ENCODE peak calls at places on chromosomes 2 and 18, in eight cellular contexts. One of them, this sample, is unnamed.
A peak's percentile ranks its signal among the peaks of the same experiment; 100 is the strongest.

GRCh38 chr18:32899819-32900218 is 127.0 kb upstream of the KLHL14 start:
- DNase-seq in lower lobe of right lung: no peak
- DNase-seq in heart left ventricle: no peak
- DNase-seq in tibial artery: no peak
- DNase-seq in caudate nucleus: no peak
- DNase-seq in ovary: no peak
- DNase-seq in psoas muscle: no peak
- DNase-seq in A549: no peak
- DNase-seq in this sample: no peak

GRCh38 chr2:127633556-127634065 is 12.3 kb upstream of the GPR17 start:
- DNase-seq in tibial artery: no peak
- DNase-seq in ovary: no peak
- DNase-seq in caudate nucleus: no peak
- DNase-seq in psoas muscle: peak; percentile 16
- DNase-seq in heart left ventricle: no peak
- DNase-seq in A549: no peak
- DNase-seq in lower lobe of right lung: no peak
- DNase-seq in this sample: no peak

GRCh38 chr2:96207778-96208143 is 866 bp downstream of the STARD7 start:
- DNase-seq in lower lobe of right lung: no peak
- DNase-seq in tibial artery: no peak
- DNase-seq in ovary: no peak
- DNase-seq in psoas muscle: no peak
- DNase-seq in caudate nucleus: no peak
- DNase-seq in A549: no peak
- DNase-seq in heart left ventricle: no peak
- DNase-seq in this sample: no peak

GRCh38 chr18:13574761-13575160 is 151.6 kb downstream of the FAM210A start:
- DNase-seq in heart left ventricle: no peak
- DNase-seq in psoas muscle: no peak
- DNase-seq in caudate nucleus: no peak
- DNase-seq in lower lobe of right lung: no peak
- DNase-seq in ovary: no peak
- DNase-seq in tibial artery: no peak
- DNase-seq in A549: no peak
- DNase-seq in this sample: no peak

GRCh38 chr2:134468093-134468640 is 214.3 kb downstream of the MGAT5 start:
- DNase-seq in lower lobe of right lung: no peak
- DNase-seq in ovary: no peak
- DNase-seq in caudate nucleus: no peak
- DNase-seq in psoas muscle: no peak
- DNase-seq in A549: no peak
- DNase-seq in heart left ventricle: no peak
- DNase-seq in tibial artery: no peak
- DNase-seq in this sample: no peak

GRCh38 chr2:9095690-9096089 is 92.2 kb upstream of the MBOAT2 start:
- DNase-seq in A549: no peak
- DNase-seq in tibial artery: peak; percentile 84
- DNase-seq in heart left ventricle: peak; percentile 69
- DNase-seq in psoas muscle: peak; percentile 34
- DNase-seq in caudate nucleus: no peak
- DNase-seq in lower lobe of right lung: peak; percentile 72
- DNase-seq in ovary: no peak
- DNase-seq in this sample: no peak

GRCh38 chr2:71157124-71157802 is 26.8 kb downstream of the MPHOSPH10 start:
- DNase-seq in heart left ventricle: peak; percentile 63
- DNase-seq in caudate nucleus: peak; percentile 46
- DNase-seq in ovary: peak; percentile 43
- DNase-seq in lower lobe of right lung: peak; percentile 52
- DNase-seq in psoas muscle: peak; percentile 31
- DNase-seq in tibial artery: no peak
- DNase-seq in A549: peak; percentile 63
- DNase-seq in this sample: no peak

GRCh38 chr2:47724221-47724981 is 58.5 kb upstream of the MSH6 start:
- DNase-seq in A549: no peak
- DNase-seq in psoas muscle: no peak
- DNase-seq in heart left ventricle: no peak
- DNase-seq in lower lobe of right lung: no peak
- DNase-seq in caudate nucleus: no peak
- DNase-seq in ovary: no peak
- DNase-seq in tibial artery: no peak
- DNase-seq in this sample: no peak

GRCh38 chr2:171205551-171205950 is 44.9 kb upstream of the TLK1 start:
- DNase-seq in lower lobe of right lung: no peak
- DNase-seq in tibial artery: no peak
- DNase-seq in psoas muscle: no peak
- DNase-seq in A549: no peak
- DNase-seq in heart left ventricle: no peak
- DNase-seq in caudate nucleus: no peak
- DNase-seq in ovary: no peak
- DNase-seq in this sample: no peak

GRCh38 chr2:21392660-21393059 is 268.9 kb downstream of the TDRD15 start:
- DNase-seq in ovary: no peak
- DNase-seq in heart left ventricle: no peak
- DNase-seq in caudate nucleus: no peak
- DNase-seq in tibial artery: no peak
- DNase-seq in A549: no peak
- DNase-seq in lower lobe of right lung: no peak
- DNase-seq in psoas muscle: no peak
- DNase-seq in this sample: no peak

GRCh38 chr2:25772078-25772477 is 98.7 kb upstream of the DTNB start:
- DNase-seq in heart left ventricle: no peak
- DNase-seq in lower lobe of right lung: no peak
- DNase-seq in tibial artery: no peak
- DNase-seq in A549: no peak
- DNase-seq in psoas muscle: no peak
- DNase-seq in caudate nucleus: no peak
- DNase-seq in ovary: no peak
- DNase-seq in this sample: no peak

GRCh38 chr18:58416704-58417683 is 211.9 kb downstream of the ALPK2 start:
- DNase-seq in lower lobe of right lung: no peak
- DNase-seq in heart left ventricle: no peak
- DNase-seq in psoas muscle: no peak
- DNase-seq in tibial artery: peak; percentile 29
- DNase-seq in ovary: no peak
- DNase-seq in caudate nucleus: no peak
- DNase-seq in A549: no peak
- DNase-seq in this sample: no peak

GRCh38 chr2:26770986-26771586 is 7.0 kb downstream of the SLC35F6 start:
- DNase-seq in caudate nucleus: peak; percentile 20
- DNase-seq in A549: peak; percentile 37
- DNase-seq in tibial artery: peak; percentile 92
- DNase-seq in psoas muscle: peak; percentile 85
- DNase-seq in ovary: peak; percentile 86
- DNase-seq in heart left ventricle: peak; percentile 92
- DNase-seq in lower lobe of right lung: no peak
- DNase-seq in this sample: peak; percentile 75

GRCh38 chr2:190352668-190353536 is 9.5 kb downstream of the INPP1 start:
- DNase-seq in ovary: no peak
- DNase-seq in psoas muscle: no peak
- DNase-seq in caudate nucleus: peak; percentile 49
- DNase-seq in A549: no peak
- DNase-seq in tibial artery: no peak
- DNase-seq in lower lobe of right lung: no peak
- DNase-seq in heart left ventricle: no peak
- DNase-seq in this sample: no peak

GRCh38 chr2:120551540-120551939 is 184.1 kb upstream of the GLI2 start:
- DNase-seq in lower lobe of right lung: no peak
- DNase-seq in tibial artery: no peak
- DNase-seq in psoas muscle: no peak
- DNase-seq in A549: no peak
- DNase-seq in heart left ventricle: no peak
- DNase-seq in caudate nucleus: no peak
- DNase-seq in ovary: no peak
- DNase-seq in this sample: no peak

GRCh38 chr2:241141214-241141770 is 8.0 kb downstream of the PASK start:
- DNase-seq in psoas muscle: no peak
- DNase-seq in lower lobe of right lung: no peak
- DNase-seq in caudate nucleus: no peak
- DNase-seq in A549: no peak
- DNase-seq in tibial artery: peak; percentile 38
- DNase-seq in heart left ventricle: no peak
- DNase-seq in ovary: no peak
- DNase-seq in this sample: no peak

GRCh38 chr2:188475945-188476344 is 184.3 kb downstream of the GULP1 start:
- DNase-seq in lower lobe of right lung: no peak
- DNase-seq in A549: no peak
- DNase-seq in ovary: no peak
- DNase-seq in tibial artery: no peak
- DNase-seq in psoas muscle: no peak
- DNase-seq in caudate nucleus: no peak
- DNase-seq in heart left ventricle: no peak
- DNase-seq in this sample: no peak

GRCh38 chr2:198036029-198036879 is 231.9 kb downstream of the PLCL1 start:
- DNase-seq in A549: no peak
- DNase-seq in caudate nucleus: no peak
- DNase-seq in heart left ventricle: no peak
- DNase-seq in ovary: no peak
- DNase-seq in psoas muscle: no peak
- DNase-seq in tibial artery: no peak
- DNase-seq in lower lobe of right lung: no peak
- DNase-seq in this sample: no peak

GRCh38 chr2:205197468-205198129 is 484.7 kb upstream of the NRP2 start:
- DNase-seq in psoas muscle: no peak
- DNase-seq in heart left ventricle: no peak
- DNase-seq in lower lobe of right lung: no peak
- DNase-seq in caudate nucleus: no peak
- DNase-seq in ovary: no peak
- DNase-seq in tibial artery: no peak
- DNase-seq in A549: no peak
- DNase-seq in this sample: no peak

DNA sequence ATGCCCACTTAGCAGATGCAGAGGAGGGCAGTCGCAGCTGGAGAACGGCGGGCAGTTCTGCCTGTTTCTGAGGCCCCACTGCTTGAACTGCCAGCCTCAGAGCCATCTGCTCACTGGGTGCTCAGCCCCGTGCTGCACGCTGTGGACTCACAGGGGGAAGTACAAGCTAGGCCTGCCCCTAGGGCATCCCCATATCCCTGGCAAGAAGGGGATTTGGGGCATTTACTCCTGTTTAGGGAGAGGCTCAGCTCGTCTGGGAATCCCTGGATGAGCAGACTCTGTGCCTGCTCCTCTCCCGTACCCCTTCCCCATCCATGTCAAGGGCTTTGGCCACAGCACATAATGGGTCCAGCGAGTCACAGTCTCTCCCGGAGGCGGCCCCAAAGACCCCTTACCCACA is 169.8 kb upstream of the PKDCC start:
- DNase-seq in tibial artery: no peak
- DNase-seq in heart left ventricle: no peak
- DNase-seq in caudate nucleus: no peak
- DNase-seq in lower lobe of right lung: no peak
- DNase-seq in A549: no peak
- DNase-seq in ovary: no peak
- DNase-seq in psoas muscle: no peak
- DNase-seq in this sample: no peak
- H3K27ac ChIP-seq in tibial artery: no peak overlapping the region
- H3K27ac ChIP-seq in heart left ventricle: no peak overlapping the region
- H3K27ac ChIP-seq in caudate nucleus: peak overlapping the region; percentile 5
- H3K27ac ChIP-seq in lower lobe of right lung: no peak overlapping the region
- H3K27ac ChIP-seq in A549: no peak overlapping the region
- H3K27ac ChIP-seq in ovary: no peak overlapping the region
- H3K27ac ChIP-seq in psoas muscle: no peak overlapping the region
- H3K27ac ChIP-seq in this sample: no peak overlapping the region

GRCh38 chr18:59566507-59566906 is 130.7 kb downstream of the CCBE1 start:
- DNase-seq in tibial artery: no peak
- DNase-seq in A549: no peak
- DNase-seq in psoas muscle: no peak
- DNase-seq in ovary: no peak
- DNase-seq in caudate nucleus: no peak
- DNase-seq in heart left ventricle: no peak
- DNase-seq in lower lobe of right lung: no peak
- DNase-seq in this sample: no peak

GRCh38 chr18:59565957-59566356 is 131.3 kb downstream of the CCBE1 start:
- DNase-seq in lower lobe of right lung: no peak
- DNase-seq in psoas muscle: no peak
- DNase-seq in caudate nucleus: no peak
- DNase-seq in ovary: no peak
- DNase-seq in tibial artery: no peak
- DNase-seq in A549: no peak
- DNase-seq in heart left ventricle: no peak
- DNase-seq in this sample: no peak

GRCh38 chr18:59570101-59570875 is 126.9 kb downstream of the CCBE1 start:
- DNase-seq in tibial artery: no peak
- DNase-seq in A549: no peak
- DNase-seq in psoas muscle: no peak
- DNase-seq in caudate nucleus: no peak
- DNase-seq in ovary: no peak
- DNase-seq in lower lobe of right lung: no peak
- DNase-seq in heart left ventricle: no peak
- DNase-seq in this sample: no peak

GRCh38 chr18:59569321-59569720 is 127.9 kb downstream of the CCBE1 start:
- DNase-seq in A549: no peak
- DNase-seq in heart left ventricle: no peak
- DNase-seq in lower lobe of right lung: no peak
- DNase-seq in psoas muscle: no peak
- DNase-seq in tibial artery: no peak
- DNase-seq in caudate nucleus: no peak
- DNase-seq in ovary: no peak
- DNase-seq in this sample: no peak

DNA sequence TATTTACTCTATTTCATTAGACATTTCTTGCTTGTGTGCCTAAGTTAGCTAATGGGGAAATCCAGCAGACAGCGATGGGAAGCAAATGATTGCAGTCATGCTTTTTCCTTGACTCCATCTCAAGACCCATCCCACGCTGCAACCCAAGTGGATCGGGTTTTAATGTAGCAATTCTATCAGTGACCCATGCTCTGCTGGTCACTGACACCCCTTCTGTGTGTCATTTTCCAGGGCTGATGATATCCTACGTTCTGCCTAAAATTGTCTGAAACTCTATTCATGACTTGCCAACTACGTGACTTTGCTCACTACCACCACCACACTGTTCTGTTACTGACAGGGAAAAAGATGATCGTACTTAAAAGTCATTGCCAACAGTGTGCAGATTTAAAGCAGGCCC is 129.8 kb downstream of the CCBE1 start:
- DNase-seq in A549: no peak
- DNase-seq in caudate nucleus: no peak
- DNase-seq in psoas muscle: no peak
- DNase-seq in heart left ventricle: no peak
- DNase-seq in lower lobe of right lung: no peak
- DNase-seq in tibial artery: no peak
- DNase-seq in ovary: no peak
- DNase-seq in this sample: no peak
- H3K27ac ChIP-seq in A549: no peak overlapping the region
- H3K27ac ChIP-seq in caudate nucleus: no peak overlapping the region
- H3K27ac ChIP-seq in psoas muscle: no peak overlapping the region
- H3K27ac ChIP-seq in heart left ventricle: no peak overlapping the region
- H3K27ac ChIP-seq in lower lobe of right lung: no peak overlapping the region
- H3K27ac ChIP-seq in tibial artery: no peak overlapping the region
- H3K27ac ChIP-seq in ovary: no peak overlapping the region
- H3K27ac ChIP-seq in this sample: no peak overlapping the region

GRCh38 chr2:152493945-152494528 is 159.1 kb downstream of the FMNL2 start:
- DNase-seq in tibial artery: no peak
- DNase-seq in lower lobe of right lung: no peak
- DNase-seq in caudate nucleus: no peak
- DNase-seq in A549: no peak
- DNase-seq in psoas muscle: no peak
- DNase-seq in heart left ventricle: no peak
- DNase-seq in ovary: no peak
- DNase-seq in this sample: no peak
- H3K27ac ChIP-seq in tibial artery: no peak overlapping the region
- H3K27ac ChIP-seq in lower lobe of right lung: no peak overlapping the region
- H3K27ac ChIP-seq in caudate nucleus: peak overlapping the region; percentile 69
- H3K27ac ChIP-seq in A549: no peak overlapping the region
- H3K27ac ChIP-seq in psoas muscle: no peak overlapping the region
- H3K27ac ChIP-seq in heart left ventricle: no peak overlapping the region
- H3K27ac ChIP-seq in ovary: no peak overlapping the region
- H3K27ac ChIP-seq in this sample: peak overlapping the region; percentile 95

GRCh38 chr18:9029131-9029530 is 73.4 kb upstream of the NDUFV2 start:
- DNase-seq in heart left ventricle: no peak
- DNase-seq in psoas muscle: no peak
- DNase-seq in ovary: no peak
- DNase-seq in caudate nucleus: no peak
- DNase-seq in lower lobe of right lung: no peak
- DNase-seq in A549: no peak
- DNase-seq in tibial artery: no peak
- DNase-seq in this sample: no peak
- H3K27ac ChIP-seq in heart left ventricle: no peak overlapping the region
- H3K27ac ChIP-seq in psoas muscle: no peak overlapping the region
- H3K27ac ChIP-seq in ovary: no peak overlapping the region
- H3K27ac ChIP-seq in caudate nucleus: no peak overlapping the region
- H3K27ac ChIP-seq in lower lobe of right lung: no peak overlapping the region
- H3K27ac ChIP-seq in A549: no peak overlapping the region
- H3K27ac ChIP-seq in tibial artery: no peak overlapping the region
- H3K27ac ChIP-seq in this sample: no peak overlapping the region

This sample was measured in substantia nigra.